ENCODE peak calls at places on chromosomes 2 and 18, in six cellular contexts. Y is AG08395; J is COR-L47; A is activated CD4-positive, alpha-beta T cell treated with anti-CD3 and anti-CD28 coated beads, Interleukin-2, amount 50 U/mL, for 1 hour; V is activated gamma-delta T cell treated with Interleukin-2 at 50 U/mL for 16 hours; F is Ammon's horn. Q is an unnamed sample.

GRCh38 chr2:70087703-70088507 is 628 bp downstream of the PCBP1 start:
- DNase-seq in F (peak), V (peak), Y (peak), A (peak), J (peak), Q (no peak)

GRCh38 chr2:109264595-109265328 is 135.8 kb downstream of the SH3RF3 start:
- DNase-seq in Y (peak), F (no peak), A (no peak), V (no peak), J (no peak), Q (no peak)

GRCh38 chr2:134999536-134999935 is 47.7 kb downstream of the MAP3K19 start:
- DNase-seq in V (no peak), J (no peak), F (no peak), Y (no peak), A (no peak), Q (no peak)

GRCh38 chr18:13710460-13710859 is 15.9 kb downstream of the FAM210A start:
- DNase-seq in V (no peak), F (no peak), Y (no peak), J (no peak), A (no peak), Q (no peak)

GRCh38 chr2:20577495-20578235 is 73.2 kb downstream of the HS1BP3 start:
- DNase-seq in V (no peak), A (no peak), J (no peak), F (no peak), Y (peak), Q (no peak)

GRCh38 chr2:128274218-128274617 is 44.5 kb downstream of the HS6ST1 start:
- DNase-seq in J (no peak), A (no peak), Y (no peak), F (no peak), V (no peak), Q (no peak)

GRCh38 chr18:52340466-52341378 is 725 bp downstream of the DCC start:
- DNase-seq in Y (no peak), A (no peak), F (no peak), J (no peak), V (no peak), Q (no peak)

GRCh38 chr2:22673501-22673900 is 711.5 kb upstream of the KLHL29 start:
- DNase-seq in J (no peak), F (no peak), A (no peak), Y (no peak), V (no peak), Q (no peak)

GRCh38 chr2:176680916-176681315 is 411.7 kb downstream of the MTX2 start:
- DNase-seq in J (no peak), Y (peak), F (no peak), A (no peak), V (no peak), Q (no peak)

GRCh38 chr2:23414876-23415275 is 29.9 kb downstream of the KLHL29 start:
- DNase-seq in A (no peak), Y (no peak), J (no peak), V (no peak), F (no peak), Q (no peak)

GRCh38 chr2:44651974-44652373 is 289.5 kb upstream of the SIX3 start:
- DNase-seq in F (no peak), Y (no peak), J (no peak), V (no peak), A (no peak), Q (no peak)

GRCh38 chr2:133711806-133712205 is 143.5 kb upstream of the NCKAP5 start:
- DNase-seq in F (no peak), V (no peak), Y (no peak), J (no peak), A (no peak), Q (no peak)

GRCh38 chr2:241808701-241809382 is at the start of gene NEU4:
- DNase-seq in Y (no peak), A (no peak), J (no peak), V (no peak), F (no peak), Q (no peak)

GRCh38 chr2:182553483-182553882 is 126.6 kb upstream of the PDE1A start:
- DNase-seq in F (no peak), V (no peak), J (no peak), A (no peak), Y (no peak), Q (no peak)

GRCh38 chr2:133581027-133581760 is 12.9 kb upstream of the NCKAP5 start:
- DNase-seq in A (no peak), J (no peak), Y (no peak), F (no peak), V (no peak), Q (no peak)

GRCh38 chr18:48948112-48949050 is 2.4 kb downstream of the SMAD7 start:
- DNase-seq in A (peak), V (peak), Y (no peak), F (peak), J (peak), Q (peak)

GRCh38 chr18:10682368-10682714 is 156.5 kb downstream of the NAPG start:
- DNase-seq in F (no peak), V (no peak), J (no peak), A (no peak), Y (no peak), Q (no peak)

GRCh38 chr18:46632401-46633089 is 24.5 kb downstream of the LOXHD1 start:
- DNase-seq in J (no peak), F (peak), Y (no peak), V (no peak), A (no peak), Q (no peak)

GRCh38 chr2:237520290-237520689 is 33.2 kb downstream of the MLPH start:
- DNase-seq in V (no peak), F (no peak), A (no peak), J (no peak), Y (no peak), Q (no peak)

GRCh38 chr2:46632349-46632748 is 153.0 kb downstream of the TMEM247 start:
- DNase-seq in A (no peak), Y (peak), V (no peak), J (no peak), F (peak), Q (no peak)

GRCh38 chr18:47595816-47596501 is 334.5 kb downstream of the SMAD2 start:
- DNase-seq in J (peak), Y (no peak), V (no peak), A (peak), F (no peak), Q (no peak)

GRCh38 chr18:34999734-35000397 is 41.3 kb upstream of the MAPRE2 start:
- DNase-seq in J (no peak), V (no peak), Y (no peak), A (no peak), F (no peak), Q (no peak)

GRCh38 chr2:60309326-60309725 is 244.1 kb downstream of the BCL11A start:
- DNase-seq in F (no peak), A (no peak), V (no peak), Y (no peak), J (no peak), Q (no peak)

GRCh38 chr2:240586919-240587800 is 626 bp downstream of the CAPN10 start:
- DNase-seq in V (peak), F (no peak), Y (no peak), J (no peak), A (peak), Q (peak)

GRCh38 chr2:219731173-219731572 is 103.7 kb downstream of the SLC4A3 start:
- DNase-seq in Y (no peak), F (no peak), J (no peak), A (no peak), V (no peak), Q (no peak)

GRCh38 chr2:60359569-60359968 is 193.9 kb downstream of the BCL11A start:
- DNase-seq in F (no peak), J (no peak), Y (no peak), V (no peak), A (no peak), Q (no peak)

GRCh38 chr2:102141915-102142828 is at the start of gene IL1R1:
- DNase-seq in A (no peak), F (no peak), V (no peak), J (no peak), Y (peak), Q (no peak)

GRCh38 chr18:2905802-2906521 is 59.2 kb downstream of the EMILIN2 start:
- DNase-seq in Y (peak), F (peak), J (peak), V (peak), A (peak), Q (no peak)

GRCh38 chr18:11981633-11982366 is 493 bp downstream of the IMPA2 start:
- DNase-seq in Y (peak), F (peak), J (no peak), A (no peak), V (no peak), Q (peak)

GRCh38 chr2:64453710-64454315 is at the start of gene LGALSL:
- DNase-seq in J (peak), Y (peak), A (no peak), V (peak), F (peak), Q (no peak)

GRCh38 chr2:54945401-54946219 is 104.6 kb downstream of the RTN4 start:
- DNase-seq in A (no peak), F (peak), J (no peak), Y (peak), V (no peak), Q (no peak)

GRCh38 chr2:34070196-34070595 is 471.1 kb upstream of the FAM98A start:
- DNase-seq in F (peak), V (no peak), A (no peak), J (no peak), Y (no peak), Q (no peak)

GRCh38 chr18:35715139-35715538 is 133.6 kb downstream of the GALNT1 start:
- DNase-seq in J (no peak), F (no peak), Y (no peak), A (no peak), V (no peak), Q (no peak)

GRCh38 chr2:23745068-23745725 is 181.7 kb downstream of the ATAD2B start:
- DNase-seq in J (no peak), V (no peak), F (no peak), A (no peak), Y (no peak), Q (no peak)

GRCh38 chr18:13604751-13605150 is 121.6 kb downstream of the FAM210A start:
- DNase-seq in V (no peak), A (no peak), J (no peak), Y (no peak), F (no peak), Q (no peak)

GRCh38 chr2:190948671-190949070 is 65.3 kb downstream of the STAT1 start:
- DNase-seq in A (no peak), V (no peak), F (no peak), J (no peak), Y (no peak), Q (no peak)

GRCh38 chr2:161141033-161141432 is 19.2 kb upstream of the TANK start:
- DNase-seq in V (no peak), J (no peak), A (no peak), Y (no peak), F (no peak), Q (no peak)

GRCh38 chr2:184215745-184216144 is 382.6 kb upstream of the ZNF804A start:
- DNase-seq in Y (no peak), J (no peak), V (no peak), A (no peak), F (no peak), Q (no peak)